ENCODE peak calls at places on chromosomes 3 and 15, in six cellular contexts. D is K562, S is GM12878, V is A549, B is HepG2, H is endothelial cell of umbilical vein. L is an unnamed sample.
A peak's percentile ranks its signal among the peaks of the same experiment; 100 is the strongest.

GRCh38 chr3:42511196-42511595 is 8.8 kb downstream of the VIPR1 start:
- DNase-seq in D (no peak), S (no peak), V (no peak), B (no peak), H (no peak), L (no peak)

GRCh38 chr3:51106242-51106876 is 278.7 kb upstream of the MANF start:
- DNase-seq in D (no peak), S (no peak), V (no peak), B (no peak), H (no peak), L (no peak)

GRCh38 chr3:4409415-4409814 is 57.7 kb downstream of the SUMF1 start:
- DNase-seq in D (no peak), S (no peak), V (no peak), B (no peak), H (no peak), L (no peak)

GRCh38 chr3:38334656-38335055 is 11.9 kb upstream of the XYLB start:
- DNase-seq in D (no peak), S (no peak), V (no peak), B (no peak), H (no peak), L (no peak)

GRCh38 chr3:143109861-143110260 is 9.7 kb upstream of the CHST2 start:
- DNase-seq in D (no peak), S (no peak), V (no peak), B (no peak), H (no peak), L (no peak)

GRCh38 chr15:80684697-80685096 is 10.4 kb upstream of the ABHD17C start:
- DNase-seq in D (no peak), S (no peak), V (no peak), B (no peak), H (no peak), L (no peak)

GRCh38 chr3:126342211-126342610 is 15.0 kb downstream of the KLF15 start:
- DNase-seq in D (no peak), S (no peak), V (no peak), B (no peak), H (no peak), L (no peak)

GRCh38 chr15:65054333-65055200 is 9.4 kb downstream of the SLC51B start:
- DNase-seq in D (peak; percentile 80), S (no peak), V (peak; percentile 93), B (peak; percentile 64), H (peak; percentile 61), L (peak; percentile 73)

GRCh38 chr3:29701326-29701983 is 420.6 kb downstream of the RBMS3 start:
- DNase-seq in D (no peak), S (no peak), V (no peak), B (no peak), H (no peak), L (no peak)

GRCh38 chr3:149468504-149469212 is 5.8 kb upstream of the TM4SF4 start:
- DNase-seq in D (no peak), S (peak; percentile 51), V (no peak), B (peak; percentile 35), H (peak; percentile 25), L (no peak)

GRCh38 chr3:78368576-78369345 is 1328.9 kb downstream of the ROBO2 start:
- DNase-seq in D (no peak), S (no peak), V (no peak), B (peak; percentile 2), H (peak; percentile 14), L (no peak)
- TF ChIP-seq POLR2A in D (no peak), S (no peak), V (no peak), B (no peak), H (no peak), L (no peak)

GRCh38 chr3:73350988-73351387 is 273.8 kb downstream of the PDZRN3 start:
- DNase-seq in D (no peak), S (no peak), V (no peak), B (no peak), H (no peak), L (no peak)
- TF ChIP-seq MYC in D (no peak), S (no peak), V (no peak), B (no peak), H (no peak), L (no peak)

GRCh38 chr3:103863381-103863780 is 1428.6 kb downstream of the ZPLD1 start:
- DNase-seq in D (no peak), S (no peak), V (no peak), B (no peak), H (no peak), L (no peak)
- TF ChIP-seq MAX in D (no peak), S (no peak), V (no peak), B (no peak), H (no peak), L (no peak)

GRCh38 chr15:74937226-74937601 is 659 bp downstream of the COX5A start:
- DNase-seq in D (no peak), S (no peak), V (no peak), B (no peak), H (peak; percentile 34), L (no peak)

GRCh38 chr15:74933573-74933972 is 4.3 kb downstream of the COX5A start:
- DNase-seq in D (no peak), S (no peak), V (no peak), B (no peak), H (no peak), L (no peak)

GRCh38 chr15:74937602-74938371 is at the start of gene COX5A:
- DNase-seq in D (peak; percentile 90), S (peak; percentile 75), V (peak; percentile 93), B (peak; percentile 85), H (peak; percentile 98), L (peak; percentile 96)
- TF ChIP-seq POLR2A in D (peak; percentile 95), S (peak; percentile 97), V (peak; percentile 96), B (peak; percentile 95), H (peak; percentile 82), L (peak; percentile 88)

GRCh38 chr3:12190221-12190807 is 31.6 kb upstream of the TIMP4 start:
- DNase-seq in D (no peak), S (no peak), V (no peak), B (no peak), H (no peak), L (no peak)
- TF ChIP-seq MYC in D (no peak), S (no peak), V (no peak), B (no peak), H (no peak), L (no peak)

DNA sequence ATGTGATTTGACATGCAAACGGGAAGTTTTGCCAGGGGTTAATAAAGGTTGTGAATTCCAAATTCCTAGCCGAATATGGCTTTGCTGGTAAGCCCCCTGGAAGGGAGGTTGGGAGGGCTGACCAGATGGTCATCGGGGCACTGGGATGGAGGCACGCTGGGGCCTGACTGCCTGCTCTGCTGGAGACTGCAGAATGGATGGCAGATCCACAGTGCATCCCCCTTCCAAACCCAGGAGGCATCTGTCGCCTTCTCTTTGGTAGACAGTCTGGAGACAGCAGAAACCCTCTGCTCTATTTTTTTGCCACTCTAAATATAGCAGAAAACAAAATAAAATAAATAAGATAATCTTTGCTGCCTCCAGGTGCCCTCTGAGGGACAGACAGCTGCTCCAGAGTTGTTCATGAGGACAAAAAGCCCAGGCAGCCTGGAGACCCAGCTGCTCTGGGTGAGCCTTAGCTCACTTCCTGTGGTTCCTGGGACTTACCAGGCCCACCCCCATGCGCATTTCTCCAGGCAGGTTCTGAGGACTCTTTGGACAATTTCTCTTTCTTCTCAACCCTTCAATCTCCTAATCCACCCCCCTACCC is 6.1 kb upstream of the SPTBN5 start:
- DNase-seq in D (no peak), S (no peak), V (no peak), B (no peak), H (no peak), L (no peak)
- TF ChIP-seq MAX in D (no peak), S (no peak), V (no peak), B (no peak), H (no peak), L (no peak)

GRCh38 chr3:64268926-64269325 is 43.7 kb upstream of the PRICKLE2 start:
- DNase-seq in D (no peak), S (no peak), V (no peak), B (no peak), H (no peak), L (no peak)

GRCh38 chr3:64270143-64270542 is 44.9 kb upstream of the PRICKLE2 start:
- DNase-seq in D (no peak), S (no peak), V (no peak), B (no peak), H (no peak), L (no peak)

GRCh38 chr3:64266065-64266874 is 41.0 kb upstream of the PRICKLE2 start:
- DNase-seq in D (no peak), S (no peak), V (peak; percentile 26), B (peak; percentile 3), H (peak; percentile 53), L (no peak)

GRCh38 chr3:64266983-64267382 is 41.7 kb upstream of the PRICKLE2 start:
- DNase-seq in D (no peak), S (no peak), V (no peak), B (no peak), H (no peak), L (no peak)

DNA sequence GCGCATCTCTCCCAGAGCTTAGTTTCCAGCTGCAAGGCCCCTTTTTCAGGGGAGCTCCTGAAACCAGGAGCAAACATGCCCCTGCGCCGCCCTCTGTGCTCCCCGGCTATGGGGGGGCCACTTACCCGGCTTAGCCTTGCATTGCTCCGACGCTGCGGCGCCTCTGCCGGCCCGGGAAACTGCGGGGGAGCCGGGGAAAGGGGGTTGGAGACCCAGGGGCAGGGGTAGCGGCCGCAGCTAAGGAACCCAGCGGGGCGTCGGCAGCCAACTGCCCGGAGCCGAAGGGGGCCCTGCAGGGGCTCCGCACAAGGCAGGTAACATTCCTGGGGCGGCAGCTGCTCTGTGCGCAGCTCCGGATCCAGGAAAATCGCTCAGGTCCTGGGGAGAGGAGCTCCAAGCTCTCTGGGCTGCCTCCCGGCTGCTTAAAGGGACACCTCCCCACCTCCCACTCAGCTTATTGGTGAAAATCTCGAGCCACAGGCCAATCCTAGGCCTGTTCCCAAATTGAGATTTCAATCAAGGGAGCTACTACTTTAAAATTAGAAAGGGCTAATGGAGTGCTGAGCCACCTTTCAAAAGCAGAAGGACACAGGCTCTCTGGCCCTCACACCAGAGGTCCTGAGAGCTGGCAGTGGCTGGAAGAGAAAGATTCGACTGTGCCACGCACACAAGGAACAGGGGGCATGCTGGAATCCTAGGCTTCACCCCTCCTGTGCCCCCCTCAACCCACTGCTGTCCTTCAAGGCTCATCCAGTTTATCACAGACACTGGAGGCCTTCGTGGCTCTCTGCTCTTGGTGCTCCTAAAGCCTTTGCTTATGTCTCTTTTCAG is 42.7 kb upstream of the PRICKLE2 start:
- DNase-seq in D (no peak), S (no peak), V (no peak), B (no peak), H (peak; percentile 11), L (no peak)
- TF ChIP-seq POLR2A in D (no peak), S (no peak), V (no peak), B (no peak), H (no peak), L (no peak)

DNA sequence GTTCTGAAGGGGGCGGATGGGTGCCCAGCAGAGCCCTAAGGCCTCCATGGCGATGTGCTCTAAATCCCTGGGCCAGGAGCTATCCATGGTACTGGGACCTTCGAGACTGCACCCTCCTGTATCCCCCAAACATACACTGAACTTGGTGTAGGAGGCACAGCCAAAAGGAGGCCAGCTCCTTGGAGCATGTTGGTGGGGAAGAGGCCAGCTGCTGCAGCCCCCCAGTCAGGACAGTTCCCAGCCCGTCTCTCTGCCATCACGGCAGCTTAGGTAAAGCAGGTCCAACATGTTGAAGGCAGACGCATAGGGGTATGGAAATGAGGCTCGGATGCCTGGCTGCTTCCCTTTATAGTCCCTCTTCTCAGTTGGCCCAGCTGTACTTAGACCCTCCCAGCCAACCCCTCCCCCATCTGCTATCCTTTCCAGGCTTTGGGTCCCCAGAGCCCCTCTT is 1.8 kb downstream of the CAMKV start:
- DNase-seq in D (peak; percentile 44), S (no peak), V (no peak), B (peak; percentile 27), H (peak; percentile 29), L (peak; percentile 78)
- TF ChIP-seq MYC in D (no peak), S (no peak), V (no peak), B (no peak), H (no peak), L (no peak)

GRCh38 chr15:66172339-66172980 is 81.1 kb downstream of the MEGF11 start:
- DNase-seq in D (no peak), S (no peak), V (no peak), B (no peak), H (no peak), L (no peak)
- TF ChIP-seq MAX in D (no peak), S (no peak), V (no peak), B (no peak), H (no peak), L (no peak)

L was measured in NB4.